ENCODE peak calls at places on chromosomes 4 and X, in eight cellular contexts. X is erythroblast; F is RPMI8226; T is GM12891; P is sigmoid colon; I is stimulated activated CD4-positive, alpha-beta T cell treated with anti-CD3 and anti-CD28 coated beads, TNF-alpha, amount 100 ng/mL, for 48 hours; S is amniotic stem cell; R is heart left ventricle. D is an unnamed sample.

GRCh38 chr4:84848432-84848831 is 118.1 kb downstream of the WDFY3 start:
- DNase-seq in X (no peak), F (no peak), T (no peak), P (no peak), I (no peak), S (no peak), R (no peak), D (no peak)

GRCh38 chr4:162163892-162164759 is at the start of gene FSTL5:
- DNase-seq in X (peak), F (peak), T (peak), P (peak), I (peak), S (peak), R (peak), D (peak)

GRCh38 chr4:77538574-77539157 is 67.0 kb upstream of the CXCL13 start:
- DNase-seq in X (no peak), F (peak), T (no peak), P (no peak), I (no peak), S (no peak), R (no peak), D (no peak)

GRCh38 chr4:72352746-72353145 is 216.3 kb downstream of the ADAMTS3 start:
- DNase-seq in X (no peak), F (no peak), T (no peak), P (no peak), I (no peak), S (no peak), R (no peak), D (no peak)

GRCh38 chr4:166324321-166324720 is 451.3 kb downstream of the TLL1 start:
- DNase-seq in X (peak), F (peak), T (no peak), P (no peak), I (no peak), S (no peak), R (no peak), D (peak)

GRCh38 chr4:37516057-37516775 is 170.0 kb downstream of the RELL1 start:
- DNase-seq in X (no peak), F (no peak), T (no peak), P (no peak), I (no peak), S (no peak), R (no peak), D (no peak)

GRCh38 chr4:142846105-142846728 is at the start of gene INPP4B:
- DNase-seq in X (peak), F (peak), T (no peak), P (peak), I (peak), S (peak), R (peak), D (no peak)

GRCh38 chrX:110408949-110409588 is 50.4 kb downstream of the RTL9 start:
- DNase-seq in X (peak), F (no peak), T (no peak), P (no peak), I (no peak), S (no peak), R (no peak), D (no peak)

GRCh38 chrX:119602701-119603255 is 3.4 kb downstream of the NKRF start:
- DNase-seq in X (no peak), F (no peak), T (no peak), P (no peak), I (no peak), S (no peak), R (no peak), D (no peak)

GRCh38 chrX:114500622-114501021 is 83.3 kb upstream of the HTR2C start:
- DNase-seq in X (no peak), F (peak), T (no peak), P (no peak), I (no peak), S (no peak), R (no peak), D (no peak)

GRCh38 chr4:1407657-1408333 is 1.6 kb upstream of the NKX1-1 start:
- DNase-seq in X (no peak), F (no peak), T (no peak), P (no peak), I (no peak), S (no peak), R (peak), D (no peak)

GRCh38 chrX:140733766-140734342 is 24.3 kb downstream of the LINC00632 start:
- DNase-seq in X (peak), F (peak), T (no peak), P (no peak), I (no peak), S (peak), R (no peak), D (peak)